ENCODE peak calls at places on chromosomes 1 and 21, in nine cellular contexts. H is substantia nigra; I is heart left ventricle; W is heart right ventricle; P is esophagus squamous epithelium; T is thyroid gland; G is CD4-positive, alpha-beta T cell; S is psoas muscle; Q is Peyer's patch. K is an unnamed sample.
A peak's percentile ranks its signal among the peaks of the same experiment; 100 is the strongest.

GRCh38 chr1:53579221-53580008 is 120.2 kb downstream of the DMRTB1 start:
- DNase-seq in H (no peak), I (no peak), W (no peak), P (no peak), T (no peak), G (no peak), S (no peak), Q (peak; percentile 37), K (no peak)

GRCh38 chr1:11158720-11159321 is 30.3 kb upstream of the ANGPTL7 start:
- DNase-seq in H (no peak), I (no peak), W (no peak), P (no peak), T (no peak), G (no peak), S (no peak), Q (no peak), K (peak; percentile 66)

GRCh38 chr1:117674521-117675400 is 68.9 kb downstream of the TENT5C start:
- DNase-seq in H (no peak), I (no peak), W (no peak), P (no peak), T (peak; percentile 42), G (peak; percentile 54), S (no peak), Q (no peak), K (no peak)

GRCh38 chr1:5519366-5520135 is 472.7 kb downstream of the NPHP4 start:
- DNase-seq in H (no peak), I (no peak), W (no peak), P (no peak), T (no peak), G (no peak), S (no peak), Q (no peak), K (no peak)

GRCh38 chr1:64133036-64133435 is 70.4 kb upstream of the UBE2U start:
- DNase-seq in H (no peak), I (no peak), W (no peak), P (no peak), T (no peak), G (no peak), S (no peak), Q (no peak), K (peak; percentile 56)

GRCh38 chr1:85611390-85611789 is 30.8 kb downstream of the CCN1 start:
- DNase-seq in H (no peak), I (no peak), W (no peak), P (no peak), T (no peak), G (no peak), S (no peak), Q (no peak), K (no peak)

GRCh38 chr1:117607471-117607870 is 1.6 kb downstream of the TENT5C start:
- DNase-seq in H (no peak), I (peak; percentile 48), W (no peak), P (no peak), T (peak; percentile 76), G (peak; percentile 19), S (no peak), Q (no peak), K (no peak)

GRCh38 chr1:43797926-43798325 is 90.6 kb downstream of the ST3GAL3 start:
- DNase-seq in H (no peak), I (no peak), W (no peak), P (no peak), T (no peak), G (no peak), S (no peak), Q (no peak), K (no peak)

GRCh38 chr1:169538998-169539871 is 47.0 kb downstream of the F5 start:
- DNase-seq in H (no peak), I (no peak), W (no peak), P (no peak), T (no peak), G (no peak), S (no peak), Q (no peak), K (peak; percentile 62)

GRCh38 chr1:30318413-30318812 is 405.0 kb downstream of the MATN1 start:
- DNase-seq in H (no peak), I (no peak), W (no peak), P (no peak), T (no peak), G (no peak), S (no peak), Q (no peak), K (no peak)

GRCh38 chr1:235513495-235514366 is 9.5 kb upstream of the B3GALNT2 start:
- DNase-seq in H (peak; percentile 4), I (no peak), W (no peak), P (no peak), T (peak; percentile 8), G (no peak), S (no peak), Q (no peak), K (no peak)

GRCh38 chr21:27171704-27172103 is 204.8 kb upstream of the ADAMTS5 start:
- DNase-seq in H (no peak), I (no peak), W (no peak), P (no peak), T (no peak), G (no peak), S (no peak), Q (no peak), K (no peak)

GRCh38 chr1:41329662-41330587 is 31.3 kb upstream of the FOXO6 start:
- DNase-seq in H (no peak), I (no peak), W (no peak), P (no peak), T (no peak), G (no peak), S (no peak), Q (no peak), K (no peak)

GRCh38 chr1:229374485-229374884 is 31.6 kb upstream of the CCSAP start:
- DNase-seq in H (no peak), I (no peak), W (no peak), P (no peak), T (no peak), G (no peak), S (no peak), Q (no peak), K (no peak)

GRCh38 chr1:236888903-236889302 is 93.8 kb downstream of the MTR start:
- DNase-seq in H (no peak), I (peak; percentile 78), W (peak; percentile 67), P (no peak), T (peak; percentile 73), G (no peak), S (peak; percentile 55), Q (no peak), K (no peak)

GRCh38 chr1:6358757-6359567 is 34.6 kb downstream of the ACOT7 start:
- DNase-seq in H (no peak), I (peak; percentile 18), W (no peak), P (no peak), T (no peak), G (peak; percentile 37), S (no peak), Q (peak; percentile 67), K (no peak)

GRCh38 chr1:111956155-111956817 is 33.2 kb downstream of the KCND3 start:
- DNase-seq in H (no peak), I (no peak), W (no peak), P (no peak), T (peak; percentile 15), G (no peak), S (no peak), Q (no peak), K (no peak)

GRCh38 chr1:11331874-11332546 is 59.0 kb downstream of the UBIAD1 start:
- DNase-seq in H (no peak), I (no peak), W (no peak), P (no peak), T (no peak), G (no peak), S (no peak), Q (no peak), K (no peak)

DNA sequence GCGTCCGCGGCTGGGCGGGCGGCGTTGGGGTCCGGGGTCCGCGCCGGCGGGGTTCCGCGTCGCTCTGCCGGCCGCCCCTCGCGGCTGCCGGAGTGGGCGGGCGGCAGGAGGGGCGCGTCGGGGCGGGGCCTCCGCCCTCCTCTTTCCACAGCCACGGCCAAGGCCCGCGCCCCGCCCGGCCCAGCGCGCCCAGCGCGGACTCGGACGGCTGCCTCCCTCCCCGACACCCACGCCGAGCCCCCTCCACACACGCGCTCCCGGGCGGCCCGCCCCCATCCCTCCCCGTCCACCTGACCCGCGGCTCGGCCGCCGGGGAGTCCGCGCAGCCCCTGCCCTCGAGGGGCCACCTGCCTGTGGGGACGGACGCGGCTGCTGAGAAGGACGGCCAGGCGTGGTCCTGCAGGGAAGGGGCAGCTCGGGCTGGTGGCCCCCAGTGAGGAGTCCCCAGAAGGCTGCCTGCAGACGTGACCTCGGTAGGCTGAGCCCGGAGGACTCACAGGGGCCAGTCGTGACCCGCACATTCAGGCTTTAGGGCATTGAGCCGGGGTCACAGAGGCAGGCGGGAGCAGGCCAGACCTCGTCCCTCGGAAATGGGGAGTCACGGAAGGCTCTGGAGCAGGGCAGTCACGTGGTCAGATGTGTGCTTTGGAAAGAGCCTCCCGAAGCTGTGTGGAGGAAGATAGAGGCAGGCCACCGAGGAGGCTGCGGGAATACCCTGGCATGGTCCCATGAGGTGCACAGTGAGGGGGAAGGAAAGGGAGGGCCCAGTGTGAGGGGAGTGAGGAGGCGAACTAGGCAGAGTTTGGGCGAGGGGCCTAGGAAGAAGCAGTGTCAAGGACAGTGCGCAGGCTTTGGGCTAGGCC is at the start of gene COL8A2:
- DNase-seq in H (no peak), I (peak; percentile 53), W (peak; percentile 43), P (no peak), T (peak; percentile 83), G (no peak), S (peak; percentile 62), Q (no peak), K (no peak)
- H3K27ac ChIP-seq in H (no peak within 1 kb of the TSS), I (no peak within 1 kb of the TSS), W (no peak within 1 kb of the TSS), P (peak within 1 kb of the TSS; percentile 58), T (no peak within 1 kb of the TSS), G (no peak within 1 kb of the TSS), S (no peak within 1 kb of the TSS), Q (peak within 1 kb of the TSS; percentile 49), K (no peak within 1 kb of the TSS)

GRCh38 chr1:103949714-103950113 is 200.0 kb downstream of the AMY1C start:
- DNase-seq in H (no peak), I (no peak), W (no peak), P (no peak), T (no peak), G (no peak), S (no peak), Q (no peak), K (no peak)
- H3K27ac ChIP-seq in H (no peak overlapping the region), I (no peak overlapping the region), W (no peak overlapping the region), P (no peak overlapping the region), T (no peak overlapping the region), G (no peak overlapping the region), S (no peak overlapping the region), Q (no peak overlapping the region), K (no peak overlapping the region)

DNA sequence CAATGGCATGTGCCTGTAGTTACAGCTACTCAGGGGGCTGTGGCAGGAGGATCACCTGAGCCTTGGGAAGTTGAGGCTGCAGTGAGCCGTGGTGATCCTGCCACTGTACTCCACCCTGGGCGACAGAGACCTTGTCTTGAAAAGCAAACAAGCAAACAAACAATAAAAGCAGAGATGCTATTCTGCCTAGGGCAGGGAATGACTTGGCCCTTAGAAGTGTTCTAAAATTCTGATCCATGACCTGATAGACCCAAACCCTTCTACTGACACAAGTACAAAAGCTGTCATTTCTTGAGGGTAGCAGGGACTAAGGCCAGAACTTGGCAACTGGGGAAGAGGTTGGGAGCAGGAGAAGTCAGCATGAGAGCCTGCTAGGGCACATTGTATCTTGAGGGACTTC is 15.6 kb upstream of the NCF2 start:
- DNase-seq in H (no peak), I (no peak), W (no peak), P (no peak), T (no peak), G (no peak), S (no peak), Q (no peak), K (no peak)
- H3K27ac ChIP-seq in H (no peak overlapping the region), I (no peak overlapping the region), W (peak overlapping the region; percentile 14), P (no peak overlapping the region), T (no peak overlapping the region), G (no peak overlapping the region), S (no peak overlapping the region), Q (peak overlapping the region; percentile 7), K (no peak overlapping the region)

GRCh38 chr1:9767964-9768668 is 55.6 kb downstream of the CLSTN1 start:
- DNase-seq in H (no peak), I (no peak), W (no peak), P (no peak), T (no peak), G (no peak), S (no peak), Q (peak; percentile 68), K (no peak)
- H3K27ac ChIP-seq in H (no peak overlapping the region), I (no peak overlapping the region), W (no peak overlapping the region), P (no peak overlapping the region), T (no peak overlapping the region), G (no peak overlapping the region), S (no peak overlapping the region), Q (no peak overlapping the region), K (peak overlapping the region; percentile 99)

K was measured in epithelial cell of prostate.